ENCODE peak calls at places on chromosomes 4 and X, in nine cellular contexts. U, K, B, C, V, E, I, D and W are unnamed samples.

GRCh38 chr4:92303621-92304027 is at the start of gene GRID2:
- DNase-seq in U (peak; percentile 7), K (no peak), B (no peak), C (peak; percentile 18), V (no peak), E (peak; percentile 61), I (no peak), D (no peak), W (peak; percentile 32)

GRCh38 chr4:122119739-122120138 is 32.4 kb upstream of the BLTP1 start:
- DNase-seq in U (no peak), K (no peak), B (no peak), C (no peak), V (no peak), E (no peak), I (no peak), D (no peak), W (no peak)

GRCh38 chrX:109911046-109911445 is 91.9 kb upstream of the TMEM164 start:
- DNase-seq in U (no peak), K (no peak), B (no peak), C (no peak), V (no peak), E (no peak), I (no peak), D (no peak), W (peak; percentile 22)

GRCh38 chr4:185204238-185204910 is 574 bp upstream of the CFAP97 start:
- DNase-seq in U (no peak), K (no peak), B (no peak), C (no peak), V (no peak), E (no peak), I (no peak), D (no peak), W (no peak)

GRCh38 chr4:17595471-17596005 is 18.5 kb downstream of the LAP3 start:
- DNase-seq in U (no peak), K (no peak), B (no peak), C (no peak), V (no peak), E (no peak), I (no peak), D (no peak), W (no peak)

GRCh38 chr4:8410641-8411271 is 29.8 kb downstream of the ACOX3 start:
- DNase-seq in U (peak; percentile 81), K (no peak), B (peak; percentile 74), C (peak; percentile 52), V (peak; percentile 75), E (no peak), I (peak; percentile 12), D (peak; percentile 80), W (peak; percentile 70)

GRCh38 chr4:4377191-4377590 is 9.7 kb upstream of the NSG1 start:
- DNase-seq in U (no peak), K (no peak), B (no peak), C (no peak), V (no peak), E (no peak), I (no peak), D (no peak), W (no peak)

GRCh38 chrX:139554991-139555675 is 24.6 kb downstream of the F9 start:
- DNase-seq in U (no peak), K (no peak), B (no peak), C (no peak), V (peak; percentile 30), E (no peak), I (no peak), D (no peak), W (no peak)

GRCh38 chrX:118552501-118552900 is 56.9 kb downstream of the DOCK11 start:
- DNase-seq in U (peak; percentile 21), K (no peak), B (no peak), C (no peak), V (peak; percentile 48), E (no peak), I (no peak), D (no peak), W (no peak)

GRCh38 chrX:76148011-76148665 is 24.7 kb upstream of the PBDC1 start:
- DNase-seq in U (no peak), K (no peak), B (peak; percentile 10), C (peak; percentile 13), V (no peak), E (no peak), I (peak; percentile 12), D (peak; percentile 1), W (no peak)

GRCh38 chr4:86271057-86271456 is 88.8 kb downstream of the MAPK10 start:
- DNase-seq in U (no peak), K (no peak), B (no peak), C (no peak), V (no peak), E (no peak), I (no peak), D (no peak), W (no peak)

GRCh38 chr4:105944535-105944934 is 49.3 kb downstream of the NPNT start:
- DNase-seq in U (no peak), K (no peak), B (no peak), C (no peak), V (no peak), E (no peak), I (no peak), D (no peak), W (peak; percentile 71)

GRCh38 chr4:15781427-15782095 is 3.4 kb downstream of the CD38 start:
- DNase-seq in U (no peak), K (no peak), B (no peak), C (no peak), V (no peak), E (no peak), I (no peak), D (no peak), W (peak; percentile 65)

GRCh38 chr4:99404595-99405287 is 30.4 kb downstream of the ADH7 start:
- DNase-seq in U (peak; percentile 18), K (no peak), B (no peak), C (no peak), V (no peak), E (no peak), I (no peak), D (no peak), W (no peak)

GRCh38 chrX:151753313-151754041 is 18.9 kb downstream of the CNGA2 start:
- DNase-seq in U (peak; percentile 13), K (no peak), B (peak; percentile 37), C (peak; percentile 23), V (peak; percentile 58), E (peak; percentile 69), I (no peak), D (peak; percentile 13), W (peak; percentile 73)

GRCh38 chr4:108590776-108591175 is 29.6 kb upstream of the RPL34 start:
- DNase-seq in U (no peak), K (no peak), B (no peak), C (no peak), V (no peak), E (no peak), I (no peak), D (no peak), W (peak; percentile 32)

GRCh38 chrX:139049455-139049854 is 337.9 kb upstream of the FGF13 start:
- DNase-seq in U (no peak), K (no peak), B (no peak), C (no peak), V (no peak), E (no peak), I (no peak), D (no peak), W (no peak)

GRCh38 chr4:83034630-83035494 is at the start of gene COPS4:
- DNase-seq in U (peak; percentile 100), K (peak; percentile 97), B (peak; percentile 97), C (peak; percentile 96), V (peak; percentile 98), E (peak; percentile 96), I (peak; percentile 98), D (peak; percentile 100), W (peak; percentile 99)
- TF ChIP-seq CTCF in U (no peak), K (peak; percentile 49), B (peak; percentile 42), C (peak; percentile 69), V (peak; percentile 48), E (peak; percentile 50), I (peak; percentile 4), D (no peak), W (peak; percentile 47)

DNA sequence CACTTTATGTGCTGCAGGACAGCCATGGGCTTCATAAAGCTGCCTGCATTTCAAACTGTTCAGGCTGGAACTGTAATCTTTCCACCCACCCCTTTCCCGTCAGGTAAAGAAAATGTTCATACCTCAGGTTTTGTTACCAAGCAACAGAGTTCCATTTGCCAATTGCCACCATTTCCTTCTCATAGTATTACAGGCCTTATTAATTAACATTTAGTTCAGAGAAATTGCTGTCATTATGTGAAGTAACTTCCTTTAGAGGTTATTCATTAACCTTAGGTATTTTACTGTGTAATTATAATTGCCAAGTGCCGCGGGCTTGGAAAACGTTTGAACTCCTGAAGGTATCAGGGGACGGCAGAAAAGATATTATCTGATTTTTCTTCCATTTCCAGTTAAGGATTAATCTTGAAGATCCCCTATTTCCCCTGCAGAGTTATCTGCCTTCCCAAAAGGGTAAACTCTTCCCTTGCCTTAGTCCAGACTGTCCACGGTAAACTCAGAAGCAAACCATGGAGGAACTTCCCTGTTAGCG is 149.6 kb downstream of the SPRY1 start:
- DNase-seq in U (no peak), K (no peak), B (peak; percentile 28), C (no peak), V (no peak), E (no peak), I (no peak), D (peak; percentile 68), W (no peak)
- H3K4me3 ChIP-seq in U (no peak overlapping the region), K (no peak overlapping the region), B (no peak overlapping the region), C (no peak overlapping the region), V (no peak overlapping the region), E (peak overlapping the region; percentile 16), I (no peak overlapping the region), D (peak overlapping the region; percentile 59), W (no peak overlapping the region)

GRCh38 chr4:3340703-3341088 is 47.9 kb downstream of the RGS12 start:
- DNase-seq in U (no peak), K (no peak), B (no peak), C (no peak), V (peak; percentile 91), E (peak; percentile 93), I (no peak), D (no peak), W (no peak)

GRCh38 chr4:3338976-3339531 is 46.2 kb downstream of the RGS12 start:
- DNase-seq in U (no peak), K (no peak), B (no peak), C (no peak), V (no peak), E (no peak), I (no peak), D (no peak), W (no peak)

GRCh38 chr4:3341760-3342159 is 48.9 kb downstream of the RGS12 start:
- DNase-seq in U (no peak), K (no peak), B (no peak), C (no peak), V (no peak), E (no peak), I (no peak), D (no peak), W (no peak)

GRCh38 chr4:3339566-3339965 is 46.7 kb downstream of the RGS12 start:
- DNase-seq in U (no peak), K (no peak), B (no peak), C (no peak), V (no peak), E (no peak), I (no peak), D (no peak), W (no peak)

GRCh38 chr4:3340038-3340702 is 47.3 kb downstream of the RGS12 start:
- DNase-seq in U (no peak), K (no peak), B (no peak), C (no peak), V (no peak), E (no peak), I (no peak), D (no peak), W (no peak)
- H3K4me1 ChIP-seq in U (no peaks in the 10 kb centered on the region), K (no peaks in the 10 kb centered on the region), B (peaks cover 2% of the 10 kb centered on the region), C (peaks cover 6% of the 10 kb centered on the region), V (peaks cover 15% of the 10 kb centered on the region), E (peaks cover 4% of the 10 kb centered on the region), I (no peaks in the 10 kb centered on the region), D (peaks cover 27% of the 10 kb centered on the region), W (no peaks in the 10 kb centered on the region)

GRCh38 chrX:86066998-86067397 is 19.6 kb upstream of the CHM start:
- DNase-seq in U (no peak), K (no peak), B (no peak), C (no peak), V (no peak), E (no peak), I (no peak), D (peak; percentile 40), W (no peak)
- TF ChIP-seq CTCF in U (peak; percentile 29), K (no peak), B (no peak), C (no peak), V (no peak), E (no peak), I (no peak), D (peak; percentile 30), W (no peak)